ENCODE peak calls at places on chromosomes 11 and 22, in six cellular contexts. One of them, this sample, is unnamed. For H3K27me3, the result is how much of the 10 kb centered on the place peaks cover.

GRCh38 chr22:26975865-26976264 is 318.5 kb downstream of the MIAT start:
- DNase-seq in cardiac muscle cell: no peak
- DNase-seq in HCT116: no peak
- DNase-seq in PC-3: peak
- DNase-seq in K562: no peak
- DNase-seq in left lung: no peak
- DNase-seq in this sample: no peak

GRCh38 chr11:17573526-17573925 is 26.5 kb downstream of the OTOG start:
- DNase-seq in cardiac muscle cell: no peak
- DNase-seq in K562: no peak
- DNase-seq in PC-3: no peak
- DNase-seq in left lung: no peak
- DNase-seq in HCT116: no peak
- DNase-seq in this sample: no peak

GRCh38 chr11:134466909-134467567 is 55.0 kb upstream of the B3GAT1 start:
- DNase-seq in HCT116: no peak
- DNase-seq in cardiac muscle cell: no peak
- DNase-seq in left lung: no peak
- DNase-seq in K562: no peak
- DNase-seq in PC-3: no peak
- DNase-seq in this sample: peak

GRCh38 chr22:49196046-49196511 is 631.6 kb downstream of the BRD1 start:
- DNase-seq in K562: no peak
- DNase-seq in HCT116: no peak
- DNase-seq in PC-3: no peak
- DNase-seq in left lung: no peak
- DNase-seq in cardiac muscle cell: no peak
- DNase-seq in this sample: no peak

GRCh38 chr22:45672564-45673481 is 1.2 kb downstream of the ATXN10 start:
- DNase-seq in K562: no peak
- DNase-seq in HCT116: no peak
- DNase-seq in cardiac muscle cell: no peak
- DNase-seq in left lung: no peak
- DNase-seq in PC-3: no peak
- DNase-seq in this sample: no peak

GRCh38 chr11:128783513-128783912 is 83.6 kb downstream of the KCNJ1 start:
- DNase-seq in cardiac muscle cell: no peak
- DNase-seq in HCT116: no peak
- DNase-seq in PC-3: no peak
- DNase-seq in left lung: no peak
- DNase-seq in K562: no peak
- DNase-seq in this sample: no peak

GRCh38 chr11:16603890-16604783 is 134.3 kb upstream of the C11orf58 start:
- DNase-seq in K562: peak
- DNase-seq in cardiac muscle cell: peak
- DNase-seq in HCT116: no peak
- DNase-seq in PC-3: no peak
- DNase-seq in left lung: peak
- DNase-seq in this sample: peak

GRCh38 chr22:42364641-42365336 is 67.4 kb downstream of the NFAM1 start:
- DNase-seq in left lung: no peak
- DNase-seq in cardiac muscle cell: no peak
- DNase-seq in PC-3: no peak
- DNase-seq in K562: no peak
- DNase-seq in HCT116: no peak
- DNase-seq in this sample: no peak

GRCh38 chr11:57778318-57779037 is 16.9 kb downstream of the CTNND1 start:
- DNase-seq in HCT116: peak
- DNase-seq in left lung: peak
- DNase-seq in K562: peak
- DNase-seq in cardiac muscle cell: peak
- DNase-seq in PC-3: peak
- DNase-seq in this sample: peak

GRCh38 chr22:28801845-28802594 is 1.7 kb upstream of the XBP1 start:
- DNase-seq in HCT116: no peak
- DNase-seq in left lung: no peak
- DNase-seq in cardiac muscle cell: no peak
- DNase-seq in PC-3: no peak
- DNase-seq in K562: peak
- DNase-seq in this sample: peak

GRCh38 chr11:45934580-45935318 is 12.3 kb downstream of the LARGE2 start:
- DNase-seq in K562: no peak
- DNase-seq in left lung: no peak
- DNase-seq in cardiac muscle cell: peak
- DNase-seq in HCT116: no peak
- DNase-seq in PC-3: no peak
- DNase-seq in this sample: no peak

GRCh38 chr11:76550781-76551180 is 106.0 kb downstream of the EMSY start:
- DNase-seq in left lung: no peak
- DNase-seq in K562: no peak
- DNase-seq in HCT116: no peak
- DNase-seq in PC-3: no peak
- DNase-seq in cardiac muscle cell: no peak
- DNase-seq in this sample: no peak

GRCh38 chr11:6812391-6813005 is 13.0 kb upstream of the OR6A2 start:
- DNase-seq in left lung: no peak
- DNase-seq in K562: peak
- DNase-seq in cardiac muscle cell: peak
- DNase-seq in HCT116: peak
- DNase-seq in PC-3: peak
- DNase-seq in this sample: peak

GRCh38 chr11:58654079-58654907 is 31.8 kb downstream of the CNTF start:
- DNase-seq in PC-3: peak
- DNase-seq in left lung: peak
- DNase-seq in HCT116: peak
- DNase-seq in cardiac muscle cell: peak
- DNase-seq in K562: peak
- DNase-seq in this sample: peak

GRCh38 chr11:23903044-23903704 is 593.7 kb upstream of the LUZP2 start:
- DNase-seq in HCT116: no peak
- DNase-seq in cardiac muscle cell: no peak
- DNase-seq in K562: no peak
- DNase-seq in PC-3: peak
- DNase-seq in left lung: no peak
- DNase-seq in this sample: peak

GRCh38 chr22:29225422-29226090 is 19.9 kb downstream of the EMID1 start:
- DNase-seq in PC-3: no peak
- DNase-seq in left lung: peak
- DNase-seq in HCT116: no peak
- DNase-seq in K562: no peak
- DNase-seq in cardiac muscle cell: no peak
- DNase-seq in this sample: no peak

GRCh38 chr11:120290945-120291344 is 34.2 kb upstream of the TLCD5 start:
- DNase-seq in HCT116: no peak
- DNase-seq in cardiac muscle cell: no peak
- DNase-seq in PC-3: no peak
- DNase-seq in K562: no peak
- DNase-seq in left lung: no peak
- DNase-seq in this sample: no peak

GRCh38 chr11:70672991-70673670 is 274.8 kb downstream of the CTTN start:
- DNase-seq in K562: no peak
- DNase-seq in left lung: no peak
- DNase-seq in cardiac muscle cell: no peak
- DNase-seq in HCT116: no peak
- DNase-seq in PC-3: no peak
- DNase-seq in this sample: no peak

GRCh38 chr11:59263225-59263894 is 50.6 kb upstream of the MPEG1 start:
- DNase-seq in cardiac muscle cell: peak
- DNase-seq in HCT116: peak
- DNase-seq in left lung: no peak
- DNase-seq in PC-3: peak
- DNase-seq in K562: no peak
- DNase-seq in this sample: peak

GRCh38 chr22:49469896-49470740 is 357.6 kb downstream of the BRD1 start:
- DNase-seq in HCT116: no peak
- DNase-seq in PC-3: no peak
- DNase-seq in cardiac muscle cell: no peak
- DNase-seq in K562: no peak
- DNase-seq in left lung: no peak
- DNase-seq in this sample: no peak

GRCh38 chr11:24598636-24599035 is 101.8 kb downstream of the LUZP2 start:
- DNase-seq in K562: no peak
- DNase-seq in left lung: no peak
- DNase-seq in cardiac muscle cell: peak
- DNase-seq in PC-3: no peak
- DNase-seq in HCT116: no peak
- DNase-seq in this sample: no peak

GRCh38 chr11:65060913-65061408 is 2.6 kb upstream of the NAALADL1 start:
- DNase-seq in left lung: no peak
- DNase-seq in cardiac muscle cell: peak
- DNase-seq in HCT116: no peak
- DNase-seq in PC-3: no peak
- DNase-seq in K562: peak
- DNase-seq in this sample: peak

GRCh38 chr11:88553204-88553603 is 215.7 kb upstream of the CTSC start:
- DNase-seq in cardiac muscle cell: no peak
- DNase-seq in HCT116: no peak
- DNase-seq in PC-3: no peak
- DNase-seq in K562: no peak
- DNase-seq in left lung: no peak
- DNase-seq in this sample: no peak

GRCh38 chr11:82831364-82831763 is 68.9 kb downstream of the PRCP start:
- DNase-seq in HCT116: no peak
- DNase-seq in left lung: no peak
- DNase-seq in cardiac muscle cell: no peak
- DNase-seq in K562: no peak
- DNase-seq in PC-3: no peak
- DNase-seq in this sample: no peak

GRCh38 chr11:47551086-47551485 is 1.8 kb downstream of the CELF1 start:
- DNase-seq in HCT116: no peak
- DNase-seq in left lung: no peak
- DNase-seq in K562: peak
- DNase-seq in PC-3: peak
- DNase-seq in cardiac muscle cell: peak
- DNase-seq in this sample: no peak

GRCh38 chr11:2537896-2538855 is 93.4 kb downstream of the KCNQ1 start:
- DNase-seq in cardiac muscle cell: no peak
- DNase-seq in HCT116: no peak
- DNase-seq in K562: no peak
- DNase-seq in left lung: peak
- DNase-seq in PC-3: no peak
- DNase-seq in this sample: no peak

GRCh38 chr11:1165256-1166041 is 7.7 kb downstream of the MUC5AC start:
- DNase-seq in HCT116: no peak
- DNase-seq in PC-3: no peak
- DNase-seq in K562: no peak
- DNase-seq in left lung: peak
- DNase-seq in cardiac muscle cell: no peak
- DNase-seq in this sample: no peak

DNA sequence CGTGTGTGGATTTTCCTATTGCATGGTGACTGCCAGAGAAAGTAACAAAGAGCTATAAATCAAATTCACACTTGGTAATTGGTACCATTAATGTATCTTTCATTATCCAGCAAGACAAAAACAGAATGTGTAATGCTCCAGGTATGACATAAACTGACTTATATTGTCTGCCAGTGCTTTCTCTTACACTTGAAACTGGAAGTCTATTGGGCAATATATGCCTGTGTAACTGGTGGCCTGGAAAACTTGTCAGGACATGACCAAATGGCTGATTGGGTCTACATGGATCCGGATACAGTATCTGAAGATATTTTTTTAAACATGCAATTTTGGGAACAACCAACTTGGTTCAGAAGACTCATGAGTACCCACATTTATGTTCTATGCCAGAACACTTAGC is 174.6 kb upstream of the ARHGAP42 start:
- DNase-seq in HCT116: no peak
- DNase-seq in left lung: no peak
- DNase-seq in cardiac muscle cell: no peak
- DNase-seq in PC-3: no peak
- DNase-seq in K562: no peak
- DNase-seq in this sample: no peak
- TF ChIP-seq CTCF in HCT116: no peak
- TF ChIP-seq CTCF in left lung: no peak
- TF ChIP-seq CTCF in cardiac muscle cell: no peak
- TF ChIP-seq CTCF in PC-3: no peak
- TF ChIP-seq CTCF in K562: no peak
- TF ChIP-seq CTCF in this sample: no peak

GRCh38 chr11:124920870-124921609 is 2.0 kb downstream of the HEPN1 start:
- DNase-seq in PC-3: no peak
- DNase-seq in left lung: peak
- DNase-seq in cardiac muscle cell: peak
- DNase-seq in HCT116: no peak
- DNase-seq in K562: no peak
- DNase-seq in this sample: no peak
- H3K27me3 ChIP-seq in PC-3: under half
- H3K27me3 ChIP-seq in left lung: under half
- H3K27me3 ChIP-seq in cardiac muscle cell: under half
- H3K27me3 ChIP-seq in HCT116: under half
- H3K27me3 ChIP-seq in K562: half or more
- H3K27me3 ChIP-seq in this sample: under half

GRCh38 chr11:77775941-77776340 is 44.6 kb downstream of the RSF1 start:
- DNase-seq in left lung: no peak
- DNase-seq in cardiac muscle cell: no peak
- DNase-seq in PC-3: no peak
- DNase-seq in K562: no peak
- DNase-seq in HCT116: no peak
- DNase-seq in this sample: no peak

GRCh38 chr11:77778549-77778948 is 42.0 kb downstream of the RSF1 start:
- DNase-seq in cardiac muscle cell: no peak
- DNase-seq in HCT116: no peak
- DNase-seq in K562: no peak
- DNase-seq in PC-3: no peak
- DNase-seq in left lung: no peak
- DNase-seq in this sample: no peak

GRCh38 chr11:77778118-77778517 is 42.4 kb downstream of the RSF1 start:
- DNase-seq in HCT116: no peak
- DNase-seq in K562: no peak
- DNase-seq in cardiac muscle cell: no peak
- DNase-seq in PC-3: no peak
- DNase-seq in left lung: no peak
- DNase-seq in this sample: no peak

GRCh38 chr11:77779935-77780334 is 40.6 kb downstream of the RSF1 start:
- DNase-seq in cardiac muscle cell: peak
- DNase-seq in K562: peak
- DNase-seq in HCT116: no peak
- DNase-seq in left lung: no peak
- DNase-seq in PC-3: peak
- DNase-seq in this sample: peak

DNA sequence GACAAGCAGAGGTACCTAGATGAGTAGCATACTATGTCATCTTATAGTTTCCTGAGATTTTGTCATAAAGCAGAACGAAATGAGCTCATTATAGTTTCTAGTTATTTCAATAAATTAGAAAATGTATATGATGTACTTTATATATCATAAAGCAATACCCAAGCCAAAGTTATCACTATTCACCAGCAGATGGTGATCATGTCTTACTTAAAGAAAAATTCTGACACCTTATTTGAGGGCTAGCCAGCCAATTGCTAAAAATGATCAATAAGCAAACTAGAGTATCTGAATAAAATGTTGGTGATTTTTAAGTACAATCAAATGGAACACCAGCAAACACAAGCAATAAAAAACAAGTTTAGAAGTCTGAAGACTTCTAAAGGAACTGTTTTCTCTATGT is 44.1 kb downstream of the RSF1 start:
- DNase-seq in HCT116: peak
- DNase-seq in left lung: no peak
- DNase-seq in K562: peak
- DNase-seq in PC-3: peak
- DNase-seq in cardiac muscle cell: no peak
- DNase-seq in this sample: no peak
- TF ChIP-seq CTCF in HCT116: peak
- TF ChIP-seq CTCF in left lung: peak
- TF ChIP-seq CTCF in K562: peak
- TF ChIP-seq CTCF in PC-3: peak
- TF ChIP-seq CTCF in cardiac muscle cell: peak
- TF ChIP-seq CTCF in this sample: peak

GRCh38 chr22:36561291-36561811 is 32.4 kb upstream of the EIF3D start:
- DNase-seq in K562: no peak
- DNase-seq in left lung: no peak
- DNase-seq in PC-3: no peak
- DNase-seq in HCT116: no peak
- DNase-seq in cardiac muscle cell: no peak
- DNase-seq in this sample: no peak
- H3K27me3 ChIP-seq in K562: under half
- H3K27me3 ChIP-seq in left lung: under half
- H3K27me3 ChIP-seq in PC-3: under half
- H3K27me3 ChIP-seq in HCT116: under half
- H3K27me3 ChIP-seq in cardiac muscle cell: under half
- H3K27me3 ChIP-seq in this sample: under half

This sample was measured in Caco-2.